ENCODE peak calls at places on chromosomes 7 and 10, in five cellular contexts. H is NCI-H1417 treated with DMSO at 0.1 percent for 48 hours; X is CD4-positive, CD25-positive, alpha-beta regulatory T cell; C is NCI-H748 treated with DMSO at 0.1 percent for 48 hours; S is COR-L47. P is an unnamed sample.

GRCh38 chr7:69598081-69598486 is at the start of gene AUTS2:
- DNase-seq in S (peak), H (peak), X (no peak), C (peak), P (peak)

GRCh38 chr10:100620087-100620835 is 84.5 kb downstream of the HIF1AN start:
- DNase-seq in S (no peak), X (no peak), C (no peak), H (no peak), P (no peak)

GRCh38 chr7:97006146-97006950 is 995 bp downstream of the DLX6 start:
- DNase-seq in C (no peak), H (no peak), X (no peak), S (no peak), P (peak)

GRCh38 chr10:80900661-80901060 is 363.0 kb downstream of the SH2D4B start:
- DNase-seq in S (no peak), H (no peak), X (no peak), C (no peak), P (no peak)

GRCh38 chr7:5636446-5636835 is 145.0 kb downstream of the RNF216 start:
- DNase-seq in H (no peak), C (no peak), X (no peak), S (peak), P (peak)

GRCh38 chr10:110357252-110357780 is 52.6 kb upstream of the SMNDC1 start:
- DNase-seq in X (peak), H (no peak), C (no peak), S (no peak), P (peak)

GRCh38 chr7:41965951-41966505 is 263.1 kb upstream of the INHBA start:
- DNase-seq in C (no peak), H (no peak), X (no peak), S (no peak), P (no peak)

GRCh38 chr10:35606423-35606822 is 1.3 kb downstream of the GJD4 start:
- DNase-seq in S (no peak), X (no peak), C (no peak), H (no peak), P (peak)

GRCh38 chr7:138478499-138478908 is 18.4 kb downstream of the TRIM24 start:
- DNase-seq in C (peak), H (no peak), X (no peak), S (no peak), P (no peak)

GRCh38 chr7:70694909-70695803 is 436.8 kb upstream of the GALNT17 start:
- DNase-seq in H (no peak), S (no peak), C (peak), X (no peak), P (peak)

GRCh38 chr10:71392791-71393781 is 3.6 kb upstream of the CDH23 start:
- DNase-seq in X (no peak), C (no peak), H (no peak), S (no peak), P (no peak)

GRCh38 chr10:3468919-3469638 is 296.5 kb upstream of the PITRM1 start:
- DNase-seq in H (no peak), S (no peak), C (no peak), X (no peak), P (peak)

GRCh38 chr7:55092186-55092976 is 73.6 kb downstream of the EGFR start:
- DNase-seq in X (no peak), C (no peak), H (no peak), S (no peak), P (no peak)

GRCh38 chr7:123828805-123829204 is 16.2 kb upstream of the HYAL4 start:
- DNase-seq in X (no peak), C (no peak), S (no peak), H (no peak), P (no peak)

GRCh38 chr10:9986786-9987185 is 1030.9 kb upstream of the CELF2 start:
- DNase-seq in X (no peak), C (no peak), S (no peak), H (no peak), P (no peak)

GRCh38 chr7:149865437-149865836 is 8.3 kb upstream of the ATP6V0E2 start:
- DNase-seq in S (no peak), H (no peak), X (peak), C (no peak), P (no peak)

GRCh38 chr10:12476661-12477060 is 127.3 kb downstream of the CAMK1D start:
- DNase-seq in C (no peak), H (no peak), S (no peak), X (no peak), P (no peak)

GRCh38 chr10:133114251-133114650 is 26.5 kb downstream of the ADGRA1 start:
- DNase-seq in X (no peak), C (no peak), S (no peak), H (no peak), P (no peak)